ENCODE peak calls at places on chromosomes 4 and X, in five cellular contexts. One of them, this sample, is unnamed.

GRCh38 chrX:68498044-68498507 is 775 bp upstream of the YIPF6 start:
- DNase-seq in T follicular helper cell: no peak
- DNase-seq in GM18507: no peak
- DNase-seq in left lobe of liver: no peak
- DNase-seq in GM19239: no peak
- DNase-seq in this sample: peak

GRCh38 chr4:164357957-164358356 is 396.0 kb upstream of the SMIM31 start:
- DNase-seq in GM19239: no peak
- DNase-seq in T follicular helper cell: no peak
- DNase-seq in GM18507: no peak
- DNase-seq in left lobe of liver: no peak
- DNase-seq in this sample: no peak

GRCh38 chr4:112604590-112604989 is 32.1 kb downstream of the ZGRF1 start:
- DNase-seq in GM19239: peak
- DNase-seq in left lobe of liver: no peak
- DNase-seq in GM18507: peak
- DNase-seq in T follicular helper cell: peak
- DNase-seq in this sample: peak

GRCh38 chrX:150508461-150509367 is 59.7 kb upstream of the MTM1 start:
- DNase-seq in T follicular helper cell: no peak
- DNase-seq in left lobe of liver: peak
- DNase-seq in GM18507: no peak
- DNase-seq in GM19239: no peak
- DNase-seq in this sample: no peak

GRCh38 chr4:169202143-169202699 is 68.5 kb downstream of the SH3RF1 start:
- DNase-seq in GM18507: no peak
- DNase-seq in left lobe of liver: no peak
- DNase-seq in T follicular helper cell: no peak
- DNase-seq in GM19239: no peak
- DNase-seq in this sample: no peak

GRCh38 chr4:118941799-118942198 is 53.1 kb downstream of the SYNPO2 start:
- DNase-seq in left lobe of liver: no peak
- DNase-seq in GM19239: no peak
- DNase-seq in GM18507: no peak
- DNase-seq in T follicular helper cell: no peak
- DNase-seq in this sample: no peak

GRCh38 chr4:57071340-57071739 is 38.8 kb downstream of the IGFBP7 start:
- DNase-seq in left lobe of liver: no peak
- DNase-seq in GM18507: no peak
- DNase-seq in T follicular helper cell: no peak
- DNase-seq in GM19239: no peak
- DNase-seq in this sample: no peak

GRCh38 chr4:102869569-102870227 is 906 bp downstream of the CISD2 start:
- DNase-seq in GM19239: no peak
- DNase-seq in left lobe of liver: no peak
- DNase-seq in T follicular helper cell: no peak
- DNase-seq in GM18507: no peak
- DNase-seq in this sample: no peak

GRCh38 chr4:40112393-40112792 is 55.7 kb downstream of the N4BP2 start:
- DNase-seq in left lobe of liver: no peak
- DNase-seq in GM18507: no peak
- DNase-seq in GM19239: no peak
- DNase-seq in T follicular helper cell: no peak
- DNase-seq in this sample: no peak

GRCh38 chrX:151402719-151403390 is 5.8 kb downstream of the VMA21 start:
- DNase-seq in GM18507: no peak
- DNase-seq in T follicular helper cell: no peak
- DNase-seq in left lobe of liver: peak
- DNase-seq in GM19239: no peak
- DNase-seq in this sample: no peak

GRCh38 chr4:41540687-41541086 is 2.7 kb downstream of the LIMCH1 start:
- DNase-seq in T follicular helper cell: no peak
- DNase-seq in GM19239: no peak
- DNase-seq in left lobe of liver: no peak
- DNase-seq in GM18507: no peak
- DNase-seq in this sample: no peak

GRCh38 chr4:45370370-45370769 is 644.0 kb upstream of the GNPDA2 start:
- DNase-seq in GM19239: no peak
- DNase-seq in T follicular helper cell: no peak
- DNase-seq in GM18507: no peak
- DNase-seq in left lobe of liver: no peak
- DNase-seq in this sample: no peak

GRCh38 chr4:54657194-54657555 is 582 bp upstream of the KIT start:
- DNase-seq in T follicular helper cell: no peak
- DNase-seq in GM18507: no peak
- DNase-seq in GM19239: no peak
- DNase-seq in left lobe of liver: no peak
- DNase-seq in this sample: no peak

GRCh38 chrX:47500541-47500940 is 17.5 kb upstream of the ZNF41 start:
- DNase-seq in T follicular helper cell: no peak
- DNase-seq in left lobe of liver: no peak
- DNase-seq in GM18507: no peak
- DNase-seq in GM19239: no peak
- DNase-seq in this sample: peak

GRCh38 chrX:103254171-103254824 is 657 bp downstream of the TCEAL8 start:
- DNase-seq in left lobe of liver: peak
- DNase-seq in T follicular helper cell: no peak
- DNase-seq in GM19239: peak
- DNase-seq in GM18507: peak
- DNase-seq in this sample: no peak

GRCh38 chr4:15729910-15730533 is 27.2 kb downstream of the BST1 start:
- DNase-seq in GM19239: peak
- DNase-seq in T follicular helper cell: peak
- DNase-seq in GM18507: peak
- DNase-seq in left lobe of liver: no peak
- DNase-seq in this sample: peak

GRCh38 chr4:182246401-182247205 is 3.4 kb downstream of the TENM3 start:
- DNase-seq in T follicular helper cell: no peak
- DNase-seq in left lobe of liver: no peak
- DNase-seq in GM18507: no peak
- DNase-seq in GM19239: no peak
- DNase-seq in this sample: no peak

GRCh38 chrX:18871161-18871880 is 112.6 kb downstream of the PHKA2 start:
- DNase-seq in GM19239: no peak
- DNase-seq in GM18507: no peak
- DNase-seq in T follicular helper cell: no peak
- DNase-seq in left lobe of liver: no peak
- DNase-seq in this sample: no peak

GRCh38 chr4:141391293-141391692 is 170.6 kb downstream of the ZNF330 start:
- DNase-seq in T follicular helper cell: no peak
- DNase-seq in GM19239: no peak
- DNase-seq in GM18507: no peak
- DNase-seq in left lobe of liver: no peak
- DNase-seq in this sample: no peak

GRCh38 chrX:24643116-24643515 is 4.0 kb downstream of the PCYT1B start:
- DNase-seq in GM19239: no peak
- DNase-seq in T follicular helper cell: no peak
- DNase-seq in left lobe of liver: no peak
- DNase-seq in GM18507: no peak
- DNase-seq in this sample: peak

GRCh38 chrX:76153221-76153620 is 19.6 kb upstream of the PBDC1 start:
- DNase-seq in left lobe of liver: no peak
- DNase-seq in GM18507: no peak
- DNase-seq in GM19239: no peak
- DNase-seq in T follicular helper cell: no peak
- DNase-seq in this sample: no peak

GRCh38 chr4:22385615-22386014 is 130.3 kb downstream of the ADGRA3 start:
- DNase-seq in GM18507: no peak
- DNase-seq in T follicular helper cell: no peak
- DNase-seq in GM19239: no peak
- DNase-seq in left lobe of liver: no peak
- DNase-seq in this sample: no peak

GRCh38 chr4:148787831-148788477 is 345.7 kb upstream of the NR3C2 start:
- DNase-seq in T follicular helper cell: no peak
- DNase-seq in left lobe of liver: no peak
- DNase-seq in GM19239: no peak
- DNase-seq in GM18507: no peak
- DNase-seq in this sample: no peak

GRCh38 chr4:174523003-174523693 is 860 bp upstream of the HPGD start:
- DNase-seq in left lobe of liver: peak
- DNase-seq in GM19239: no peak
- DNase-seq in GM18507: no peak
- DNase-seq in T follicular helper cell: no peak
- DNase-seq in this sample: no peak

GRCh38 chr4:153143527-153144348 is 60.5 kb upstream of the TRIM2 start:
- DNase-seq in GM18507: no peak
- DNase-seq in GM19239: no peak
- DNase-seq in T follicular helper cell: no peak
- DNase-seq in left lobe of liver: no peak
- DNase-seq in this sample: peak

GRCh38 chr4:172202480-172203076 is 389.4 kb downstream of the GALNTL6 start:
- DNase-seq in GM19239: no peak
- DNase-seq in left lobe of liver: no peak
- DNase-seq in T follicular helper cell: no peak
- DNase-seq in GM18507: no peak
- DNase-seq in this sample: peak

GRCh38 chr4:186266699-186267467 is 894 bp downstream of the F11 start:
- DNase-seq in T follicular helper cell: no peak
- DNase-seq in GM19239: no peak
- DNase-seq in GM18507: no peak
- DNase-seq in left lobe of liver: peak
- DNase-seq in this sample: no peak

GRCh38 chrX:21412883-21413282 is 38.7 kb downstream of the CNKSR2 start:
- DNase-seq in GM19239: no peak
- DNase-seq in GM18507: no peak
- DNase-seq in left lobe of liver: no peak
- DNase-seq in T follicular helper cell: no peak
- DNase-seq in this sample: peak

This sample was measured in NCI-H460.